ENCODE peak calls at places on chromosomes 4 and X, in five cellular contexts. One of them, this sample, is unnamed.

GRCh38 chrX:136306182-136306581 is 5.4 kb downstream of the ADGRG4 start:
- DNase-seq in activated CD8-positive, alpha-beta T cell treated with anti-CD3 and anti-CD28 coated beads for 36 hours: no peak
- DNase-seq in OCI-M1: no peak
- DNase-seq in neural crest cell: no peak
- DNase-seq in activated CD8-positive, alpha-beta memory T cell treated with anti-CD3 and anti-CD28 coated beads for 48 hours: no peak
- DNase-seq in this sample: no peak

GRCh38 chr4:70936200-70936787 is 34.1 kb downstream of the MOB1B start:
- DNase-seq in neural crest cell: no peak
- DNase-seq in activated CD8-positive, alpha-beta T cell treated with anti-CD3 and anti-CD28 coated beads for 36 hours: no peak
- DNase-seq in OCI-M1: peak; percentile 45
- DNase-seq in activated CD8-positive, alpha-beta memory T cell treated with anti-CD3 and anti-CD28 coated beads for 48 hours: no peak
- DNase-seq in this sample: no peak

GRCh38 chr4:7309176-7309575 is 116.8 kb downstream of the SORCS2 start:
- DNase-seq in OCI-M1: no peak
- DNase-seq in activated CD8-positive, alpha-beta T cell treated with anti-CD3 and anti-CD28 coated beads for 36 hours: no peak
- DNase-seq in neural crest cell: no peak
- DNase-seq in activated CD8-positive, alpha-beta memory T cell treated with anti-CD3 and anti-CD28 coated beads for 48 hours: no peak
- DNase-seq in this sample: no peak

GRCh38 chr4:128556756-128557155 is 252.7 kb upstream of the JADE1 start:
- DNase-seq in activated CD8-positive, alpha-beta memory T cell treated with anti-CD3 and anti-CD28 coated beads for 48 hours: no peak
- DNase-seq in neural crest cell: no peak
- DNase-seq in activated CD8-positive, alpha-beta T cell treated with anti-CD3 and anti-CD28 coated beads for 36 hours: no peak
- DNase-seq in OCI-M1: no peak
- DNase-seq in this sample: no peak

GRCh38 chr4:41070516-41071281 is 143.6 kb downstream of the APBB2 start:
- DNase-seq in activated CD8-positive, alpha-beta memory T cell treated with anti-CD3 and anti-CD28 coated beads for 48 hours: no peak
- DNase-seq in OCI-M1: no peak
- DNase-seq in activated CD8-positive, alpha-beta T cell treated with anti-CD3 and anti-CD28 coated beads for 36 hours: no peak
- DNase-seq in neural crest cell: no peak
- DNase-seq in this sample: no peak

GRCh38 chrX:134172588-134173259 is 64.3 kb upstream of the CCDC160 start:
- DNase-seq in OCI-M1: peak; percentile 16
- DNase-seq in activated CD8-positive, alpha-beta memory T cell treated with anti-CD3 and anti-CD28 coated beads for 48 hours: no peak
- DNase-seq in neural crest cell: no peak
- DNase-seq in activated CD8-positive, alpha-beta T cell treated with anti-CD3 and anti-CD28 coated beads for 36 hours: peak; percentile 51
- DNase-seq in this sample: no peak

GRCh38 chr4:22514001-22514400 is 1.9 kb downstream of the ADGRA3 start:
- DNase-seq in activated CD8-positive, alpha-beta memory T cell treated with anti-CD3 and anti-CD28 coated beads for 48 hours: no peak
- DNase-seq in activated CD8-positive, alpha-beta T cell treated with anti-CD3 and anti-CD28 coated beads for 36 hours: no peak
- DNase-seq in neural crest cell: no peak
- DNase-seq in OCI-M1: no peak
- DNase-seq in this sample: peak; percentile 79

GRCh38 chr4:3880595-3881120 is 114.5 kb downstream of the ADRA2C start:
- DNase-seq in activated CD8-positive, alpha-beta T cell treated with anti-CD3 and anti-CD28 coated beads for 36 hours: peak; percentile 82
- DNase-seq in activated CD8-positive, alpha-beta memory T cell treated with anti-CD3 and anti-CD28 coated beads for 48 hours: peak; percentile 32
- DNase-seq in neural crest cell: peak; percentile 89
- DNase-seq in OCI-M1: peak; percentile 77
- DNase-seq in this sample: peak; percentile 30

GRCh38 chr4:162791321-162791720 is 375.4 kb downstream of the NAF1 start:
- DNase-seq in activated CD8-positive, alpha-beta T cell treated with anti-CD3 and anti-CD28 coated beads for 36 hours: no peak
- DNase-seq in neural crest cell: no peak
- DNase-seq in activated CD8-positive, alpha-beta memory T cell treated with anti-CD3 and anti-CD28 coated beads for 48 hours: no peak
- DNase-seq in OCI-M1: peak; percentile 14
- DNase-seq in this sample: no peak

GRCh38 chr4:136750898-136751297 is 781.4 kb downstream of the PCDH18 start:
- DNase-seq in activated CD8-positive, alpha-beta memory T cell treated with anti-CD3 and anti-CD28 coated beads for 48 hours: no peak
- DNase-seq in OCI-M1: peak; percentile 67
- DNase-seq in activated CD8-positive, alpha-beta T cell treated with anti-CD3 and anti-CD28 coated beads for 36 hours: no peak
- DNase-seq in neural crest cell: no peak
- DNase-seq in this sample: no peak

GRCh38 chr4:139609647-139610046 is 53.6 kb upstream of the SETD7 start:
- DNase-seq in activated CD8-positive, alpha-beta T cell treated with anti-CD3 and anti-CD28 coated beads for 36 hours: no peak
- DNase-seq in neural crest cell: no peak
- DNase-seq in OCI-M1: peak; percentile 77
- DNase-seq in activated CD8-positive, alpha-beta memory T cell treated with anti-CD3 and anti-CD28 coated beads for 48 hours: no peak
- DNase-seq in this sample: no peak

GRCh38 chr4:20195071-20195885 is 56.4 kb upstream of the SLIT2 start:
- DNase-seq in activated CD8-positive, alpha-beta memory T cell treated with anti-CD3 and anti-CD28 coated beads for 48 hours: no peak
- DNase-seq in OCI-M1: no peak
- DNase-seq in activated CD8-positive, alpha-beta T cell treated with anti-CD3 and anti-CD28 coated beads for 36 hours: no peak
- DNase-seq in neural crest cell: no peak
- DNase-seq in this sample: peak; percentile 84

GRCh38 chrX:86455495-86455894 is 307.2 kb downstream of the DACH2 start:
- DNase-seq in activated CD8-positive, alpha-beta memory T cell treated with anti-CD3 and anti-CD28 coated beads for 48 hours: no peak
- DNase-seq in OCI-M1: no peak
- DNase-seq in activated CD8-positive, alpha-beta T cell treated with anti-CD3 and anti-CD28 coated beads for 36 hours: no peak
- DNase-seq in neural crest cell: no peak
- DNase-seq in this sample: no peak

GRCh38 chr4:139651282-139652194 is 14.1 kb upstream of the MGST2 start:
- DNase-seq in OCI-M1: peak; percentile 92
- DNase-seq in activated CD8-positive, alpha-beta memory T cell treated with anti-CD3 and anti-CD28 coated beads for 48 hours: peak; percentile 14
- DNase-seq in neural crest cell: peak; percentile 79
- DNase-seq in activated CD8-positive, alpha-beta T cell treated with anti-CD3 and anti-CD28 coated beads for 36 hours: peak; percentile 85
- DNase-seq in this sample: peak; percentile 66

GRCh38 chr4:110867981-110868380 is 245.1 kb upstream of the PITX2 start:
- DNase-seq in activated CD8-positive, alpha-beta T cell treated with anti-CD3 and anti-CD28 coated beads for 36 hours: no peak
- DNase-seq in activated CD8-positive, alpha-beta memory T cell treated with anti-CD3 and anti-CD28 coated beads for 48 hours: no peak
- DNase-seq in neural crest cell: no peak
- DNase-seq in OCI-M1: no peak
- DNase-seq in this sample: no peak

GRCh38 chr4:101205878-101206277 is 141.4 kb downstream of the PPP3CA start:
- DNase-seq in OCI-M1: peak; percentile 91
- DNase-seq in neural crest cell: no peak
- DNase-seq in activated CD8-positive, alpha-beta memory T cell treated with anti-CD3 and anti-CD28 coated beads for 48 hours: peak; percentile 5
- DNase-seq in activated CD8-positive, alpha-beta T cell treated with anti-CD3 and anti-CD28 coated beads for 36 hours: peak; percentile 69
- DNase-seq in this sample: peak; percentile 27

GRCh38 chr4:145452447-145453162 is 29.0 kb upstream of the SMAD1 start:
- DNase-seq in OCI-M1: no peak
- DNase-seq in activated CD8-positive, alpha-beta memory T cell treated with anti-CD3 and anti-CD28 coated beads for 48 hours: no peak
- DNase-seq in neural crest cell: no peak
- DNase-seq in activated CD8-positive, alpha-beta T cell treated with anti-CD3 and anti-CD28 coated beads for 36 hours: no peak
- DNase-seq in this sample: no peak

GRCh38 chrX:30196322-30196721 is 19.0 kb upstream of the MAGEB2 start:
- DNase-seq in OCI-M1: peak; percentile 41
- DNase-seq in neural crest cell: no peak
- DNase-seq in activated CD8-positive, alpha-beta memory T cell treated with anti-CD3 and anti-CD28 coated beads for 48 hours: no peak
- DNase-seq in activated CD8-positive, alpha-beta T cell treated with anti-CD3 and anti-CD28 coated beads for 36 hours: no peak
- DNase-seq in this sample: peak; percentile 33

GRCh38 chr4:3640587-3640962 is 108.4 kb upstream of the LRPAP1 start:
- DNase-seq in activated CD8-positive, alpha-beta memory T cell treated with anti-CD3 and anti-CD28 coated beads for 48 hours: no peak
- DNase-seq in OCI-M1: no peak
- DNase-seq in neural crest cell: no peak
- DNase-seq in activated CD8-positive, alpha-beta T cell treated with anti-CD3 and anti-CD28 coated beads for 36 hours: no peak
- DNase-seq in this sample: peak; percentile 68

GRCh38 chrX:20438871-20439526 is 172.3 kb upstream of the RPS6KA3 start:
- DNase-seq in OCI-M1: no peak
- DNase-seq in activated CD8-positive, alpha-beta T cell treated with anti-CD3 and anti-CD28 coated beads for 36 hours: no peak
- DNase-seq in neural crest cell: no peak
- DNase-seq in activated CD8-positive, alpha-beta memory T cell treated with anti-CD3 and anti-CD28 coated beads for 48 hours: no peak
- DNase-seq in this sample: no peak

GRCh38 chrX:40168183-40169015 is 70.6 kb upstream of the BCOR start:
- DNase-seq in neural crest cell: no peak
- DNase-seq in activated CD8-positive, alpha-beta T cell treated with anti-CD3 and anti-CD28 coated beads for 36 hours: no peak
- DNase-seq in activated CD8-positive, alpha-beta memory T cell treated with anti-CD3 and anti-CD28 coated beads for 48 hours: no peak
- DNase-seq in OCI-M1: no peak
- DNase-seq in this sample: no peak

GRCh38 chrX:144768540-144768939 is 478.8 kb upstream of the SPANXN1 start:
- DNase-seq in neural crest cell: no peak
- DNase-seq in activated CD8-positive, alpha-beta T cell treated with anti-CD3 and anti-CD28 coated beads for 36 hours: no peak
- DNase-seq in activated CD8-positive, alpha-beta memory T cell treated with anti-CD3 and anti-CD28 coated beads for 48 hours: no peak
- DNase-seq in OCI-M1: no peak
- DNase-seq in this sample: no peak

GRCh38 chrX:153055827-153056748 is at the start of gene PNMA3:
- DNase-seq in neural crest cell: peak; percentile 25
- DNase-seq in activated CD8-positive, alpha-beta T cell treated with anti-CD3 and anti-CD28 coated beads for 36 hours: peak; percentile 6
- DNase-seq in OCI-M1: no peak
- DNase-seq in activated CD8-positive, alpha-beta memory T cell treated with anti-CD3 and anti-CD28 coated beads for 48 hours: no peak
- DNase-seq in this sample: no peak

GRCh38 chr4:138390286-138390685 is 148.1 kb upstream of the SLC7A11 start:
- DNase-seq in activated CD8-positive, alpha-beta T cell treated with anti-CD3 and anti-CD28 coated beads for 36 hours: no peak
- DNase-seq in neural crest cell: no peak
- DNase-seq in OCI-M1: peak; percentile 39
- DNase-seq in activated CD8-positive, alpha-beta memory T cell treated with anti-CD3 and anti-CD28 coated beads for 48 hours: no peak
- DNase-seq in this sample: no peak

GRCh38 chr4:8267077-8267476 is 2.5 kb upstream of the HTRA3 start:
- DNase-seq in neural crest cell: peak; percentile 49
- DNase-seq in activated CD8-positive, alpha-beta memory T cell treated with anti-CD3 and anti-CD28 coated beads for 48 hours: no peak
- DNase-seq in activated CD8-positive, alpha-beta T cell treated with anti-CD3 and anti-CD28 coated beads for 36 hours: peak; percentile 69
- DNase-seq in OCI-M1: peak; percentile 66
- DNase-seq in this sample: peak; percentile 57